ENCODE peak calls at places on chromosomes 4 and X, in six cellular contexts. V is cardiac muscle cell, F is kidney, W is neural crest cell, Q is ascending aorta, Z is GM13977. C is an unnamed sample.

GRCh38 chr4:23225024-23225423 is 532.3 kb downstream of the GBA3 start:
- DNase-seq in V (no peak), F (no peak), W (no peak), Q (no peak), Z (no peak), C (no peak)

GRCh38 chr4:40264995-40265909 is 68.4 kb downstream of the RHOH start:
- DNase-seq in V (peak; percentile 38), F (no peak), W (peak; percentile 5), Q (no peak), Z (no peak), C (no peak)

GRCh38 chrX:109840585-109840984 is 107.5 kb upstream of the ACSL4 start:
- DNase-seq in V (no peak), F (no peak), W (no peak), Q (peak; percentile 79), Z (no peak), C (no peak)

GRCh38 chrX:75327607-75328006 is 53.7 kb downstream of the UPRT start:
- DNase-seq in V (no peak), F (no peak), W (no peak), Q (no peak), Z (no peak), C (no peak)

GRCh38 chrX:123171781-123172180 is 12.3 kb upstream of the GRIA3 start:
- DNase-seq in V (no peak), F (no peak), W (no peak), Q (no peak), Z (no peak), C (no peak)

GRCh38 chr4:59537231-59537886 is 1662.8 kb upstream of the ADGRL3 start:
- DNase-seq in V (no peak), F (no peak), W (no peak), Q (no peak), Z (no peak), C (no peak)

GRCh38 chrX:103356023-103356798 is at the start of gene TCEAL9:
- DNase-seq in V (peak; percentile 88), F (peak; percentile 81), W (peak; percentile 19), Q (peak; percentile 79), Z (no peak), C (peak; percentile 38)

GRCh38 chr4:123230061-123230460 is 166.5 kb upstream of the SPRY1 start:
- DNase-seq in V (no peak), F (no peak), W (no peak), Q (no peak), Z (no peak), C (no peak)

GRCh38 chr4:36332782-36333131 is 51.3 kb downstream of the DTHD1 start:
- DNase-seq in V (no peak), F (no peak), W (no peak), Q (no peak), Z (peak; percentile 23), C (no peak)

GRCh38 chrX:7316280-7316679 is 168.3 kb upstream of the PUDP start:
- DNase-seq in V (no peak), F (no peak), W (no peak), Q (no peak), Z (no peak), C (no peak)

GRCh38 chrX:154380787-154381186 is 1.7 kb downstream of the EMD start:
- DNase-seq in V (no peak), F (no peak), W (no peak), Q (no peak), Z (no peak), C (no peak)

GRCh38 chr4:88812420-88812819 is 114.8 kb upstream of the NAP1L5 start:
- DNase-seq in V (no peak), F (no peak), W (no peak), Q (no peak), Z (no peak), C (no peak)

GRCh38 chr4:185792384-185793146 is 19.4 kb downstream of the SORBS2 start:
- DNase-seq in V (peak; percentile 46), F (no peak), W (no peak), Q (no peak), Z (no peak), C (no peak)

GRCh38 chr4:75516144-75516543 is 1.9 kb downstream of the THAP6 start:
- DNase-seq in V (no peak), F (no peak), W (no peak), Q (no peak), Z (no peak), C (no peak)

GRCh38 chr4:169064281-169064680 is 54.2 kb upstream of the CBR4 start:
- DNase-seq in V (no peak), F (no peak), W (no peak), Q (no peak), Z (no peak), C (no peak)

GRCh38 chr4:43682551-43682950 is 766.1 kb downstream of the KCTD8 start:
- DNase-seq in V (no peak), F (no peak), W (no peak), Q (no peak), Z (no peak), C (no peak)

GRCh38 chr4:180618396-180618795 is 1624.8 kb upstream of the TENM3 start:
- DNase-seq in V (no peak), F (no peak), W (no peak), Q (no peak), Z (no peak), C (no peak)

GRCh38 chr4:18369561-18369960 is 348.0 kb upstream of the LCORL start:
- DNase-seq in V (no peak), F (no peak), W (no peak), Q (no peak), Z (no peak), C (no peak)

GRCh38 chr4:101123231-101123630 is 224.1 kb downstream of the PPP3CA start:
- DNase-seq in V (no peak), F (no peak), W (no peak), Q (no peak), Z (no peak), C (no peak)

GRCh38 chrX:56029691-56030090 is 202.5 kb upstream of the KLF8 start:
- DNase-seq in V (no peak), F (no peak), W (no peak), Q (no peak), Z (no peak), C (no peak)

GRCh38 chrX:110108381-110108796 is 105.5 kb downstream of the TMEM164 start:
- DNase-seq in V (no peak), F (no peak), W (no peak), Q (no peak), Z (no peak), C (no peak)

GRCh38 chr4:128299848-128300247 is 12.2 kb upstream of the PGRMC2 start:
- DNase-seq in V (no peak), F (no peak), W (no peak), Q (no peak), Z (no peak), C (no peak)

GRCh38 chr4:128298129-128298758 is 10.6 kb upstream of the PGRMC2 start:
- DNase-seq in V (no peak), F (no peak), W (no peak), Q (no peak), Z (no peak), C (no peak)

GRCh38 chr4:128301979-128302378 is 14.4 kb upstream of the PGRMC2 start:
- DNase-seq in V (no peak), F (no peak), W (no peak), Q (no peak), Z (no peak), C (no peak)

GRCh38 chr4:128295255-128295654 is 7.6 kb upstream of the PGRMC2 start:
- DNase-seq in V (no peak), F (no peak), W (no peak), Q (no peak), Z (no peak), C (no peak)

DNA sequence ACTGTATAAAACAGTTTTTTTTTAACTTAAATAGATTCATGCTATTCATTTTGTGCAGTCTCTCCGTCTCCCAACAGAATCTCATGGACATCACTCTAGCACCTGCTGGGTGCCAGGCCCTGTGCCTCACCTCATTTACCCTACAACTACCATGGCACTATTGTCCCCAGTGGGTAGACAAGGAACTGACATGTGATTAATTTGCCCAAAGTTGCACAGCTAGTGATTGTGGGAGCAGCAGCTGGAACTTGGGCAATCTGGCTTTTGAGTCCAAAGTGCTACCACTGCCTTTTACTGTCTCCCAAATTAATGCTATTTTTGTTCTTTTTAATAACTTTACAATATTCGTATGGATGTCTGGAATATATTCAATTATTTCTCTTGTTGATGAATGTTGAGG is 11.2 kb upstream of the PGRMC2 start:
- DNase-seq in V (no peak), F (no peak), W (no peak), Q (no peak), Z (no peak), C (no peak)
- TF ChIP-seq CTCF in V (no peak), F (no peak), W (peak; percentile 33), Q (no peak), Z (no peak), C (no peak)

GRCh38 chr4:73311428-73311827 is 52.8 kb upstream of the ANKRD17 start:
- DNase-seq in V (peak; percentile 5), F (no peak), W (no peak), Q (no peak), Z (no peak), C (no peak)
- TF ChIP-seq CTCF in V (peak; percentile 32), F (peak; percentile 25), W (peak; percentile 70), Q (no peak), Z (peak; percentile 29), C (peak; percentile 43)

DNA sequence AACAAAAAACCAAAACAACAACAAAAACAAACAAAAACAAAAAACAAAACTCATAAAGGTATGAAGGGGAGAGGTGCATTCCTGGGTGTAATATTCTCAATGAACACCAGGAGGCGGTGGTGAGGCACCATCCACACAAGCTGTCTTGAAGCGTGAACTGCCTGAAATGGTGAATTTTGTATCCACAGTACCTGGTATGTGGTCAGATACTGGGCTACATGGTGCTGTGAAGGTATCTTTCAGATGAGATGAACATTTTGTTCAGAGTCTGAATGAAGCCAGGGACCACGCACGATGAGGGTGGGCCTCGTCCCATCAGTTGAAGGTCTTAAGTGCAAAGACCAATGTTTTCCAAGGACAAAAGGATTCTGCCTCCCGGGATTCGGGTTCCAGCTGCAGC is 58.5 kb downstream of the ASMT start:
- DNase-seq in V (peak; percentile 10), F (no peak), W (peak; percentile 41), Q (no peak), Z (peak; percentile 46), C (peak; percentile 32)
- TF ChIP-seq CTCF in V (peak; percentile 44), F (peak; percentile 54), W (peak; percentile 78), Q (peak; percentile 14), Z (peak; percentile 61), C (peak; percentile 95)

GRCh38 chr4:56112377-56112776 is 163.6 kb downstream of the CEP135 start:
- DNase-seq in V (no peak), F (no peak), W (no peak), Q (no peak), Z (no peak), C (no peak)
- TF ChIP-seq CTCF in V (no peak), F (no peak), W (no peak), Q (no peak), Z (no peak), C (peak; percentile 12)

GRCh38 chr4:143581331-143581961 is 67.9 kb downstream of the SMARCA5 start:
- DNase-seq in V (no peak), F (no peak), W (no peak), Q (no peak), Z (no peak), C (no peak)
- TF ChIP-seq CTCF in V (no peak), F (no peak), W (no peak), Q (no peak), Z (peak; percentile 26), C (no peak)

DNA sequence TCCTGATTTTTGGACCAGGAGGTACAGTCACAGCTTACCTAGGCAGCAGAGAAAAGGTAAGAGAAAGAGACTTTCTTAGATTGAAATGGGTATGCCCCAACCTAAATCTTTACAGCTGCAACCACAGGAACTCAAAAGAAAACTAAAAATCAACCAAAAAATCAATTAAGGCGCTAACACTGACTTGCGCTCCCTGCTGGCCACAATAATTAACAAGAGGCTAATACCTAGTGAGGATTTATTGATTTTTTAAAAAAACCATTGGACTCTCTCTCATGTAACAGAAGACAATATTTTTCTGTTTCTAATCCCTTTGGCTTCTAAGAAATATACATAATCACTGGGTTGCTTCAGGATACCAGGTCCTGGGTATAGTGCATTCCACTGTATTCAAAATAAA is 153.9 kb upstream of the TENM3 start:
- DNase-seq in V (no peak), F (no peak), W (no peak), Q (no peak), Z (peak; percentile 33), C (peak; percentile 15)
- TF ChIP-seq CTCF in V (no peak), F (no peak), W (peak; percentile 49), Q (no peak), Z (peak; percentile 29), C (peak; percentile 57)